ENCODE peak calls at places on chromosomes 6 and 20, in four cellular contexts. P is SK-N-SH, V is K562, U is HepG2. R is an unnamed sample.

GRCh38 chr6:29553268-29554057 is 6.1 kb downstream of the UBD start:
- DNase-seq in P (peak), V (no peak), U (no peak), R (peak)

GRCh38 chr6:11384531-11385309 is 152.3 kb upstream of the NEDD9 start:
- DNase-seq in P (no peak), V (no peak), U (no peak), R (no peak)

GRCh38 chr6:142551145-142551811 is 249.5 kb downstream of the ADGRG6 start:
- DNase-seq in P (no peak), V (no peak), U (no peak), R (no peak)

GRCh38 chr6:37456816-37457560 is 24.0 kb downstream of the CMTR1 start:
- DNase-seq in P (no peak), V (no peak), U (no peak), R (no peak)

GRCh38 chr6:36357872-36358234 is 21.2 kb upstream of the BNIP5 start:
- DNase-seq in P (no peak), V (no peak), U (no peak), R (no peak)

GRCh38 chr6:28732052-28732451 is 191.7 kb downstream of the TRIM27 start:
- DNase-seq in P (no peak), V (no peak), U (no peak), R (no peak)

GRCh38 chr6:90516074-90516660 is 70.7 kb downstream of the MAP3K7 start:
- DNase-seq in P (no peak), V (no peak), U (no peak), R (no peak)

GRCh38 chr6:27752038-27752885 is 159.9 kb downstream of the OR2B2 start:
- DNase-seq in P (peak), V (peak), U (peak), R (peak)

GRCh38 chr6:85677243-85677956 is 34.7 kb upstream of the SYNCRIP start:
- DNase-seq in P (no peak), V (no peak), U (no peak), R (peak)

GRCh38 chr6:52815167-52816092 is 11.8 kb upstream of the GSTA1 start:
- DNase-seq in P (peak), V (peak), U (peak), R (peak)

GRCh38 chr6:137415127-137415833 is 78.9 kb downstream of the OLIG3 start:
- DNase-seq in P (peak), V (peak), U (peak), R (peak)

GRCh38 chr6:38198219-38198618 is 378.7 kb downstream of the ZFAND3 start:
- DNase-seq in P (no peak), V (peak), U (no peak), R (no peak)

GRCh38 chr6:7262037-7262461 is 51.0 kb downstream of the SSR1 start:
- DNase-seq in P (no peak), V (no peak), U (no peak), R (no peak)

GRCh38 chr6:26258199-26258977 is 106.6 kb upstream of the BTN3A2 start:
- DNase-seq in P (no peak), V (no peak), U (peak), R (no peak)

GRCh38 chr6:10746915-10747250 is 722 bp upstream of the TMEM14B start:
- DNase-seq in P (no peak), V (no peak), U (no peak), R (no peak)

GRCh38 chr20:38722708-38723068 is 1.6 kb upstream of the SLC32A1 start:
- DNase-seq in P (peak), V (no peak), U (no peak), R (no peak)

GRCh38 chr6:13573669-13574110 is 711 bp upstream of the SIRT5 start:
- DNase-seq in P (no peak), V (peak), U (peak), R (no peak)

GRCh38 chr6:56899311-56899710 is 55.6 kb upstream of the BEND6 start:
- DNase-seq in P (no peak), V (no peak), U (no peak), R (no peak)

GRCh38 chr6:48664850-48665249 is 553.9 kb upstream of the PTCHD4 start:
- DNase-seq in P (no peak), V (no peak), U (no peak), R (no peak)

GRCh38 chr20:51752343-51752951 is 15.7 kb downstream of the ATP9A start:
- DNase-seq in P (no peak), V (no peak), U (peak), R (no peak)

GRCh38 chr20:63068711-63069367 is 62.1 kb upstream of the BHLHE23 start:
- DNase-seq in P (no peak), V (no peak), U (no peak), R (no peak)

GRCh38 chr6:80607814-80608391 is 501.4 kb downstream of the BCKDHB start:
- DNase-seq in P (no peak), V (no peak), U (no peak), R (no peak)

GRCh38 chr6:63236398-63236817 is 25.1 kb downstream of the FKBP1C start:
- DNase-seq in P (no peak), V (no peak), U (no peak), R (peak)

GRCh38 chr20:63006611-63007471 is at the start of gene BHLHE23:
- DNase-seq in P (no peak), V (no peak), U (no peak), R (no peak)

GRCh38 chr6:56314683-56315523 is 67.5 kb upstream of the COL21A1 start:
- DNase-seq in P (peak), V (peak), U (peak), R (peak)

GRCh38 chr6:162053084-162053483 is 674.5 kb downstream of the PRKN start:
- DNase-seq in P (no peak), V (no peak), U (no peak), R (no peak)

GRCh38 chr6:40170856-40171255 is 236.6 kb upstream of the MOCS1 start:
- DNase-seq in P (no peak), V (no peak), U (no peak), R (no peak)

GRCh38 chr20:36313936-36314335 is 7.8 kb downstream of the DLGAP4 start:
- DNase-seq in P (no peak), V (peak), U (no peak), R (no peak)

GRCh38 chr6:148251286-148251685 is 91.4 kb upstream of the SASH1 start:
- DNase-seq in P (no peak), V (no peak), U (peak), R (peak)

GRCh38 chr6:38432479-38432878 is 207.2 kb downstream of the BTBD9 start:
- DNase-seq in P (no peak), V (no peak), U (no peak), R (no peak)

GRCh38 chr6:27296106-27296783 is 15.8 kb downstream of the POM121L2 start:
- DNase-seq in P (no peak), V (peak), U (no peak), R (no peak)

DNA sequence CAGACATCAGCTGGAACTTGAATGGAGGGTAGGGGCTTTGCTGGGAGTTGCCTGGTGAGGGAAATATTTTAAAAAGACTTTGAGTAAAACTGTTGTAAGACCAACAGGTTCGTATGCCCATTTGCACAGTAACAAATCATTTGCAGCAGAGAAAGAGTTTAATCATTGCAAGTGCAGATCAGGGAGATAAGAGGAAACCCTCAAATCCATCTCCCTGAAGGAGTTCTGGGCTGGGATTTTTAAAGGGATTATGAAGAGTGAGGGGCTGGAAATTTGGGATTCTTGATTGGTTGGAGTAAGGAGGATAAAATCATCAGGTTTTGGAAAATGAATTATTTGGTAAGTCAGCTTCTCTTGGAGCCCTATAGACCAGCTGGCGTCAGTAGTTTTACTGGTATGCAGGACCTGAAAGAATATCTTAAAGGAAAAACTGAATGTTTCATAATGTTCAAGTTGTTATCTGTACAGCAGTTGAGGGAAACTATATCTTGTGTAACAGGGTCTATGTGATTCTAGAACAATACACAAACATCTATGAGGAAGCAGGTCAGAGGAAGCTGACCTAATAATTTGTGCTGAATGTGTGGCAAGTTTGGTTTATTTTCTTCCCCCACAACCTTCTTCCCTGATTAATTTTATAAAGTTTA is 295.5 kb downstream of the PLCB1 start:
- DNase-seq in P (no peak), V (no peak), U (no peak), R (peak)
- TF ChIP-seq GABPA in P (no peak), V (no peak), U (no peak), R (no peak)

GRCh38 chr6:170035104-170035503 is 255.8 kb downstream of the DLL1 start:
- DNase-seq in P (no peak), V (no peak), U (no peak), R (no peak)
- TF ChIP-seq GABPA in P (no peak), V (no peak), U (no peak), R (no peak)

DNA sequence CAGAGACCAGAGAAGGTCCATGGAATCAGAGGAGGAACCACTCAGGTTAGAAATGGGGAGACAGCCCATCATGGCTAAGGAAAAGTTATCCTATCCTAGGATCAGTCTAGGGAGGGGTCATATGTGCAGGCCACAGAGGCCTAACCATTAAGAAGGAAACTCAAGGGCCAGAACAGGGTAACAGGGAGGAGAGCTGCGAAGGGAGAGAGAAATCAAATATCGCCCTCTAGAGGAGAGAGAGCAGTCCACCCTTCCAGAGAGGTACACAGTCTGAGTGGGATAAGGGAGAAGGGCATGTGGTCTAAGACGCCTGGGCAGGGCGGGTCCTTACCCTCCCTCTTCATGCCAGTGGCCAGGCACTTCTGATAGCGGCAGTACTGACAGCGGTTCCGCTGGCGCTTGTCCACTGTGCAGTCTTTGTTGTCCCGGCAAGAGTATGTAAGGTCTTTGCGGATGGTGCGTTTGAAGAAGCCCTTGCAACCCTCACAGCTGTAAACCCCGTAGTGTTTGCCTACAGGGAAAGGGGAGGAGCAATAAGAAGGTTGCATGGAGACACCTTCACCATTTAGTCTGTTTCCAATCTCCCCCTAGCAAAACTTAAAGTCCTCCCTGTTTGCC is 2.9 kb downstream of the RXRB start:
- DNase-seq in P (peak), V (peak), U (peak), R (peak)
- TF ChIP-seq GABPA in P (no peak), V (no peak), U (no peak), R (no peak)

GRCh38 chr6:139990865-139991264 is 616.4 kb upstream of the CITED2 start:
- DNase-seq in P (no peak), V (no peak), U (no peak), R (no peak)
- TF ChIP-seq GABPA in P (no peak), V (no peak), U (no peak), R (no peak)

GRCh38 chr6:160331753-160332152 is 16.4 kb upstream of the SLC22A3 start:
- DNase-seq in P (no peak), V (no peak), U (no peak), R (no peak)

GRCh38 chr6:160329188-160329587 is 19.0 kb upstream of the SLC22A3 start:
- DNase-seq in P (no peak), V (no peak), U (no peak), R (no peak)

GRCh38 chr6:160327981-160328380 is 20.2 kb upstream of the SLC22A3 start:
- DNase-seq in P (no peak), V (no peak), U (no peak), R (no peak)

GRCh38 chr6:160330621-160331020 is 17.6 kb upstream of the SLC22A3 start:
- DNase-seq in P (no peak), V (no peak), U (no peak), R (no peak)

GRCh38 chr6:160328447-160328846 is 19.7 kb upstream of the SLC22A3 start:
- DNase-seq in P (no peak), V (no peak), U (no peak), R (no peak)
- TF ChIP-seq GABPA in P (no peak), V (no peak), U (no peak), R (no peak)

DNA sequence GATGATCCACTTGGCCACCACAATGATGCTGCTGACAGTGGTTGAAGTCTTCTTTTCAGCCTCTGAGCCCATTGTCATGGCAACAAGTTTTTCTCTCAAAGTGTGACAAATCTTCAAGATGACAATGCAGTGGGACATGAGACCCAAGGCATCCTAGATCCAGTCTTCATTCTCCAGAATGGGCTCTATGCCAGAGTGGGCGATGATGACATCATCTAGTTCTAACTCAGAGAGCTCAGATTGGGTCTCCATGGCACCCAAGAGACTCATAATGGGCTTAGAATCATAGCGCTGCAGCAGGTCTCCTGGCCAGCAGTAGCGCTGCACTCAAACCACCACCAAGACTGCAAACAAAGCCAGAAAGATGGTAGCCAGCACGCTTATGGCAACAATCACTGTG is 973.6 kb downstream of the EYS start:
- DNase-seq in P (no peak), V (no peak), U (no peak), R (no peak)
- TF ChIP-seq GABPA in P (no peak), V (no peak), U (no peak), R (no peak)

R was measured in HL-60.